ENCODE peak calls at places on chromosomes 7 and 10, in nine cellular contexts. V, E, W, N, M, S, U, H and C are unnamed samples.

GRCh38 chr10:9302142-9302746 is 1247.8 kb downstream of the GATA3 start:
- DNase-seq in V (no peak), E (no peak), W (no peak), N (peak; percentile 66), M (peak; percentile 88), S (no peak), U (peak; percentile 47), H (no peak), C (peak; percentile 29)

GRCh38 chr7:104231054-104232046 is 23.5 kb upstream of the ORC5 start:
- DNase-seq in V (peak; percentile 27), E (no peak), W (no peak), N (peak; percentile 82), M (peak; percentile 69), S (peak; percentile 23), U (peak; percentile 30), H (no peak), C (peak; percentile 63)

GRCh38 chr7:106248616-106249015 is 36.2 kb downstream of the NAMPT start:
- DNase-seq in V (no peak), E (no peak), W (no peak), N (no peak), M (no peak), S (no peak), U (no peak), H (no peak), C (no peak)

GRCh38 chr10:127117125-127117524 is 79.3 kb downstream of the INSYN2A start:
- DNase-seq in V (peak; percentile 30), E (peak; percentile 66), W (no peak), N (peak; percentile 82), M (peak; percentile 64), S (no peak), U (peak; percentile 14), H (peak; percentile 59), C (no peak)

GRCh38 chr10:71671983-71672535 is 47.5 kb downstream of the C10orf105 start:
- DNase-seq in V (no peak), E (no peak), W (no peak), N (no peak), M (no peak), S (no peak), U (no peak), H (no peak), C (no peak)

GRCh38 chr10:98878418-98878817 is 357.2 kb downstream of the HPSE2 start:
- DNase-seq in V (no peak), E (no peak), W (no peak), N (no peak), M (no peak), S (no peak), U (no peak), H (no peak), C (no peak)

GRCh38 chr10:122465401-122465800 is 4.0 kb downstream of the HTRA1 start:
- DNase-seq in V (no peak), E (no peak), W (no peak), N (no peak), M (no peak), S (no peak), U (no peak), H (no peak), C (no peak)

GRCh38 chr7:33831389-33832118 is 73.8 kb upstream of the BMPER start:
- DNase-seq in V (peak; percentile 41), E (no peak), W (no peak), N (no peak), M (no peak), S (no peak), U (peak; percentile 65), H (peak; percentile 29), C (peak; percentile 34)

GRCh38 chr7:2032876-2033407 is 199.8 kb downstream of the MAD1L1 start:
- DNase-seq in V (no peak), E (no peak), W (no peak), N (no peak), M (no peak), S (no peak), U (no peak), H (peak; percentile 13), C (no peak)

GRCh38 chr10:114526112-114526496 is 121.8 kb upstream of the AFAP1L2 start:
- DNase-seq in V (no peak), E (no peak), W (no peak), N (no peak), M (no peak), S (no peak), U (no peak), H (no peak), C (no peak)

GRCh38 chr10:22158426-22158825 is 59.4 kb downstream of the EBLN1 start:
- DNase-seq in V (no peak), E (no peak), W (no peak), N (no peak), M (no peak), S (no peak), U (no peak), H (no peak), C (no peak)